ENCODE peak calls at places on chromosomes 3 and 15, in five cellular contexts. W is pancreas; S is HT1080; M is stimulated activated CD4-positive, alpha-beta T cell treated with anti-CD3 and anti-CD28 coated beads, TNF-alpha, amount 100 ng/mL, for 4 hours; E is smooth muscle cell of the brain vasculature. A is an unnamed sample.

GRCh38 chr3:18556503-18556902 is 131.4 kb upstream of the SATB1 start:
- DNase-seq in W (no peak), S (peak), M (peak), E (no peak), A (no peak)

GRCh38 chr3:707041-707440 is 385.8 kb upstream of the CNTN6 start:
- DNase-seq in W (no peak), S (no peak), M (no peak), E (no peak), A (no peak)

GRCh38 chr15:48109856-48110531 is 10.8 kb upstream of the SLC24A5 start:
- DNase-seq in W (no peak), S (no peak), M (no peak), E (no peak), A (no peak)

GRCh38 chr3:141659821-141660597 is 78.1 kb upstream of the RNF7 start:
- DNase-seq in W (peak), S (peak), M (no peak), E (no peak), A (no peak)

GRCh38 chr3:12869025-12869695 is 27.8 kb upstream of the RPL32 start:
- DNase-seq in W (peak), S (no peak), M (no peak), E (no peak), A (no peak)

GRCh38 chr15:100687532-100688215 is 85.3 kb downstream of the ASB7 start:
- DNase-seq in W (no peak), S (peak), M (no peak), E (peak), A (no peak)

GRCh38 chr3:3998140-3998977 is 199.1 kb downstream of the LRRN1 start:
- DNase-seq in W (peak), S (peak), M (no peak), E (no peak), A (no peak)

GRCh38 chr3:66336358-66336766 is 115.6 kb downstream of the SLC25A26 start:
- DNase-seq in W (no peak), S (no peak), M (no peak), E (peak), A (no peak)

GRCh38 chr3:38307599-38307998 is 25.5 kb downstream of the SLC22A14 start:
- DNase-seq in W (no peak), S (no peak), M (no peak), E (no peak), A (no peak)

GRCh38 chr15:77837649-77838025 is 204.9 kb upstream of the LINGO1 start:
- DNase-seq in W (no peak), S (no peak), M (no peak), E (no peak), A (peak)